ENCODE peak calls at places on chromosomes 16 and 17, in five cellular contexts. J, E, W, Y and U are unnamed samples.
A peak's percentile ranks its signal among the peaks of the same experiment; 100 is the strongest.

GRCh38 chr16:10619271-10619849 is 39.0 kb upstream of the EMP2 start:
- DNase-seq in J (no peak), E (no peak), W (peak; percentile 59), Y (peak; percentile 50), U (no peak)

GRCh38 chr16:29025218-29025617 is 40.4 kb downstream of the LAT start:
- DNase-seq in J (no peak), E (no peak), W (no peak), Y (no peak), U (no peak)

GRCh38 chr17:40886090-40886489 is 1.0 kb upstream of the KRT20 start:
- DNase-seq in J (no peak), E (no peak), W (no peak), Y (no peak), U (no peak)

GRCh38 chr17:45580914-45581313 is 90.4 kb upstream of the PLEKHM1 start:
- DNase-seq in J (no peak), E (no peak), W (no peak), Y (no peak), U (no peak)

GRCh38 chr17:57408064-57408811 is 151.9 kb downstream of the MSI2 start:
- DNase-seq in J (no peak), E (no peak), W (no peak), Y (peak; percentile 68), U (no peak)

GRCh38 chr16:11682655-11683096 is 14.4 kb downstream of the SNN start:
- DNase-seq in J (no peak), E (no peak), W (peak; percentile 61), Y (no peak), U (no peak)

GRCh38 chr17:30513346-30513745 is 36.1 kb downstream of the GOSR1 start:
- DNase-seq in J (no peak), E (no peak), W (no peak), Y (no peak), U (no peak)

GRCh38 chr17:50420419-50421112 is 5.5 kb upstream of the ACSF2 start:
- DNase-seq in J (no peak), E (no peak), W (no peak), Y (no peak), U (no peak)

GRCh38 chr17:77948690-77949114 is 9.8 kb upstream of the TNRC6C start:
- DNase-seq in J (no peak), E (peak; percentile 74), W (peak; percentile 35), Y (peak; percentile 66), U (no peak)

GRCh38 chr16:1055557-1055924 is 17.0 kb upstream of the SSTR5 start:
- DNase-seq in J (no peak), E (no peak), W (no peak), Y (no peak), U (no peak)

GRCh38 chr16:82995927-82996441 is 369.2 kb downstream of the CDH13 start:
- DNase-seq in J (no peak), E (no peak), W (peak; percentile 20), Y (no peak), U (peak; percentile 81)

DNA sequence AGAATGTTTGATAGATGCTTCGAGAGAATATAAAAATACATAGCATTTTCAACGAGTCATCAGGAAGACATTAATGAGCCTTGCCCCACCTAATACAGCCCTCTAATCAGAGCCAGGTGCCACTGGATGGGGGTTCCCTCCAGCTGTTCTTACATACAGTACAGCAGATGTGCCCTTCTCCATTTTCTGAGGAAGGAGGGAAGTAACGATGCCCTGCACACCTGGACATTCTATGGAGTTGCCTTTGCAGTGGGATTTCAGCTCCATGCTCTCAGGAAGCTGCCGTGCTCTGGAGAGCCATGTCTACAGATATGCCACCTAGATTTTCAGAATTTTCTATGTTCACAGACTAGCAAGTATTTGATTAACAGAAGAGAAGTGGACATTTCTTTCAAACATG is 36.3 kb downstream of the CDRT15 start:
- DNase-seq in J (no peak), E (no peak), W (no peak), Y (no peak), U (no peak)
- H3K27ac ChIP-seq in J (no peak overlapping the region), E (no peak overlapping the region), W (no peak overlapping the region), Y (no peak overlapping the region), U (no peak overlapping the region)

GRCh38 chr16:27617678-27618077 is 67.7 kb downstream of the KATNIP start:
- DNase-seq in J (no peak), E (no peak), W (no peak), Y (no peak), U (no peak)

GRCh38 chr16:27620533-27620932 is 70.6 kb downstream of the KATNIP start:
- DNase-seq in J (no peak), E (no peak), W (no peak), Y (no peak), U (no peak)

GRCh38 chr16:27618611-27619380 is 68.9 kb downstream of the KATNIP start:
- DNase-seq in J (no peak), E (no peak), W (no peak), Y (no peak), U (no peak)

GRCh38 chr16:27618140-27618539 is 68.2 kb downstream of the KATNIP start:
- DNase-seq in J (no peak), E (no peak), W (no peak), Y (no peak), U (no peak)
- H3K27ac ChIP-seq in J (no peak overlapping the region), E (no peak overlapping the region), W (no peak overlapping the region), Y (no peak overlapping the region), U (no peak overlapping the region)

DNA sequence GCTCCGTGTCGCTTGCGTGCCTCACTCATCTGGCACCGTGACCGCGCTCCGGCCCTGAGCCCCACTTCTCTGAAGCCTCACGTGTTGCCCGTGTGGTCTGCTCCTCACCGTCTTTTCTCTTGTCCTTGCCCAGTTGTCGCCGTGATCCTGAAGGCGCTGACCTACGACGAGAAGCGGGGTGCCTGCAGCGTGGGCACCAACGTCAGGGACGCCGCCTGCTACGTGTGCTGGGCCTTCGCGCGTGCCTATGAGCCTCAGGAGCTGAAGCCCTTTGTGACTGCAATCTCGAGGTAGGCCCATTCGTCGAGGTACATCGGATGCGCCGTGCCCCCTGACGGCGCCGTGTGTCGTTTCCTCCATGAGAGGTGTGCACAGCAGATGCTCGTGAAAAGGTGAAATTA is 30.3 kb upstream of the ZNF750 start:
- DNase-seq in J (no peak), E (no peak), W (no peak), Y (no peak), U (no peak)
- H3K27ac ChIP-seq in J (no peak overlapping the region), E (no peak overlapping the region), W (peak overlapping the region; percentile 20), Y (no peak overlapping the region), U (no peak overlapping the region)

GRCh38 chr16:72925631-72925979 is 122.3 kb downstream of the ZFHX3 start:
- DNase-seq in J (no peak), E (no peak), W (no peak), Y (no peak), U (no peak)

GRCh38 chr16:72926671-72927070 is 121.3 kb downstream of the ZFHX3 start:
- DNase-seq in J (no peak), E (no peak), W (no peak), Y (no peak), U (no peak)

GRCh38 chr16:72928089-72928981 is 119.6 kb downstream of the ZFHX3 start:
- DNase-seq in J (no peak), E (no peak), W (peak; percentile 36), Y (no peak), U (no peak)

GRCh38 chr16:72924918-72925630 is 122.9 kb downstream of the ZFHX3 start:
- DNase-seq in J (no peak), E (no peak), W (no peak), Y (no peak), U (no peak)

DNA sequence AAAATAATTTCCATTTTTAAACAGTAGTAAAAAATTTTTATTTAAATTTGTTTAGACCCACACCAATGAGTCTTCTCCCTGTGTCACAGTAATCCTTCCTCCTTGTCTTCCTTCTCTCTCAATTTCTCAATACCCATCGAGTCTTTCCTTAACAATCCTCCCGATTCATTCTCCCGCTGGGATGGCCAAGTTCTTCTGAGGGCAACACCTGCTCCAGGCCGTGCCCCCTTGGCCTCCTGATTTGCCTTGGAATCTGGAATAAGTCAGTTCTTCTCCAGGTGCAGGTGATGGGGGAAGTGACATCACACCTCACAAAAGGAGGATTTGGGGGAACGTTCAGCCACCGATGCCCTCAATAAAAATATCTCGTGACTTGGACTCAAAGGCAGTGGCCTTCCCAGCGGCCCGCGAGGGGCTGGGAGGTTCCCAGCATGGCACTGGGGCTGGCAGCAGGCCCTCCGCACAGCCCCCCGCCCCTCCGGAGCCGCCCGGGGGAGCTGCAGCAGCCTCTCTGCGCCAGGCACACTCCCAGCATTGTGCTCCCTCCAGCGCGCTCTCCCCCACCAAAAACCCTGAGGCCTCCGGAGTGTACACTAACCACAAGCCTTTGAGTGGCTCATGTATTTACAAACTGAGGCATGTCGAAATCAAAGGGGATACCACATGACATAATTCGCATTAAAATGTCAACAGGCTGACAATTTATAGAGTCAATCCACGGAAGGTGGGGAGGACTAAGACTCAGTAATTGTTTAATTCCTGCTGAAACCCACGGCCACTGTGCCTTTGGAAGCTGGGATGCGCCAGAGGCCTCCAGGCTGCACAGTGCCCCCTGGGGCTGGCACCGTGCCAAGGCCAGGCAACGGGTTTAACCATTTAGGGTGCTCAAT is 120.5 kb downstream of the ZFHX3 start:
- DNase-seq in J (no peak), E (peak; percentile 25), W (peak; percentile 86), Y (no peak), U (peak; percentile 87)
- H3K27ac ChIP-seq in J (no peak overlapping the region), E (peak overlapping the region; percentile 75), W (peak overlapping the region; percentile 81), Y (no peak overlapping the region), U (no peak overlapping the region)

GRCh38 chr16:84834403-84834772 is 14.6 kb downstream of the CRISPLD2 start:
- DNase-seq in J (no peak), E (no peak), W (no peak), Y (no peak), U (no peak)

GRCh38 chr16:84836234-84836647 is 16.5 kb downstream of the CRISPLD2 start:
- DNase-seq in J (peak; percentile 97), E (no peak), W (peak; percentile 81), Y (peak; percentile 85), U (peak; percentile 90)

GRCh38 chr16:84832488-84833141 is 12.8 kb downstream of the CRISPLD2 start:
- DNase-seq in J (peak; percentile 97), E (no peak), W (no peak), Y (no peak), U (peak; percentile 56)

GRCh38 chr16:84833142-84833495 is 13.3 kb downstream of the CRISPLD2 start:
- DNase-seq in J (no peak), E (no peak), W (no peak), Y (no peak), U (no peak)

DNA sequence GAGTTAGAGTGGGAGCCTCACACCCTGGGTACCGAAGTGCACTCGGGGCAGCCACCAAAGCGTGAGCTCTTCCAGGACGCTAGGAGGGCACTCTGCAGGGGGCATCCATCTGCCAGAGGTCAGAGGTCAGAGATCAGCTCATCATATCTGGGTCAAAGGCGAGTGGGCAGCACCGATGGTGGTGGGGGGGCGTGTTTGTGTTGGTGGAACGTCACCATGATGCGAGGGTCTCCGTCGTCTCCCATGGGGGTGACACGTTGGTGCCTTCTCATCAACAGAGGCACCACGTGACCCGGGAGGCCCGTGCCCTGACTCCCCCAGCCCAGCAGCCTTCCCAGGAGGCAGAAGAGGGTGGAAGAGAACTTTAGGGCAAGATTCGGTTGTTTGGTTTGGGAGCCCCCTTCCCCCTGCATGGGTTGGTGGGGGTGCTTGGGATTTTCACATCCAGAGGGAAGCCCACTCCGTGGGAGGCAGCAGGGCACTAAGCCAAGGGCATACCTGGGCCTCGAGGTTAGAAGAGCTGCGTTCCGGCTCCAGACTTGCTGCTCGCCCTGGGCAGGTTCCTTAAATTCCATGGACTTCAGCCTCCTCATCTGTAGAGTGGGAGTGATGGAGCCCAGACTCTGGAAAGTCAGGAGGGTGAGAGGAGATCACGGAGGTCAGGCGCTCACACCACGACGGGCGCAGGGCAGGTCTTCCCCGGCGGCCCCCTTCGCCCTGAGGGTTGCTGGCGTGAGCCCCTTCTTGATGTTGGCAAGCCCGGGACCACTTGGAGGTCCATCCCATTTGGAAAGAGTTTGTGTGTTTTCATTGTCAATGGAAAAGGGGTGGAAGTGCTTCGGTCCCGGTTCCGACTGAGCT is 14.0 kb downstream of the CRISPLD2 start:
- DNase-seq in J (no peak), E (no peak), W (no peak), Y (no peak), U (no peak)
- H3K27ac ChIP-seq in J (peak overlapping the region; percentile 71), E (no peak overlapping the region), W (no peak overlapping the region), Y (no peak overlapping the region), U (no peak overlapping the region)